ENCODE peak calls at places on chromosomes 2 and 18, in five cellular contexts. K, R, N, E and M are unnamed samples.
A peak's percentile ranks its signal among the peaks of the same experiment; 100 is the strongest.

GRCh38 chr2:38013158-38013752 is 62.7 kb downstream of the CYP1B1 start:
- DNase-seq in K (no peak), R (no peak), N (no peak), E (peak; percentile 73), M (no peak)

GRCh38 chr2:198314559-198315153 is 510.3 kb downstream of the PLCL1 start:
- DNase-seq in K (peak; percentile 59), R (peak; percentile 71), N (peak; percentile 56), E (peak; percentile 53), M (peak; percentile 50)

GRCh38 chr2:33275689-33276444 is 200.6 kb upstream of the RASGRP3 start:
- DNase-seq in K (peak; percentile 80), R (no peak), N (peak; percentile 94), E (peak; percentile 97), M (no peak)

GRCh38 chr18:10015941-10016819 is 102.4 kb downstream of the VAPA start:
- DNase-seq in K (peak; percentile 47), R (no peak), N (no peak), E (peak; percentile 96), M (no peak)

GRCh38 chr2:98127229-98127989 is 40.4 kb downstream of the VWA3B start:
- DNase-seq in K (no peak), R (no peak), N (no peak), E (no peak), M (no peak)

GRCh38 chr2:207416936-207417718 is 112.6 kb upstream of the CREB1 start:
- DNase-seq in K (no peak), R (no peak), N (no peak), E (peak; percentile 61), M (no peak)

GRCh38 chr2:84526562-84526961 is 10.3 kb downstream of the DNAH6 start:
- DNase-seq in K (no peak), R (no peak), N (no peak), E (peak; percentile 9), M (no peak)

GRCh38 chr2:17614174-17614573 is 73.7 kb downstream of the VSNL1 start:
- DNase-seq in K (no peak), R (no peak), N (no peak), E (no peak), M (no peak)

GRCh38 chr2:69082430-69082997 is 69.5 kb downstream of the ANTXR1 start:
- DNase-seq in K (peak; percentile 87), R (no peak), N (peak; percentile 97), E (peak; percentile 77), M (no peak)

GRCh38 chr2:56449449-56449860 is 265.7 kb downstream of the CCDC85A start:
- DNase-seq in K (no peak), R (peak; percentile 45), N (peak; percentile 26), E (no peak), M (peak; percentile 20)

GRCh38 chr18:29154196-29154757 is 977.3 kb upstream of the CDH2 start:
- DNase-seq in K (no peak), R (no peak), N (peak; percentile 36), E (peak; percentile 82), M (no peak)
- H3K4me2 ChIP-seq in K (peak overlapping the region; percentile 67), R (no peak overlapping the region), N (peak overlapping the region; percentile 66), E (peak overlapping the region; percentile 45), M (no peak overlapping the region)

GRCh38 chr2:44172576-44172975 is 3.9 kb downstream of the PPM1B start:
- DNase-seq in K (no peak), R (no peak), N (no peak), E (no peak), M (no peak)
- H3K4me2 ChIP-seq in K (no peak overlapping the region), R (no peak overlapping the region), N (peak overlapping the region; percentile 84), E (no peak overlapping the region), M (no peak overlapping the region)

DNA sequence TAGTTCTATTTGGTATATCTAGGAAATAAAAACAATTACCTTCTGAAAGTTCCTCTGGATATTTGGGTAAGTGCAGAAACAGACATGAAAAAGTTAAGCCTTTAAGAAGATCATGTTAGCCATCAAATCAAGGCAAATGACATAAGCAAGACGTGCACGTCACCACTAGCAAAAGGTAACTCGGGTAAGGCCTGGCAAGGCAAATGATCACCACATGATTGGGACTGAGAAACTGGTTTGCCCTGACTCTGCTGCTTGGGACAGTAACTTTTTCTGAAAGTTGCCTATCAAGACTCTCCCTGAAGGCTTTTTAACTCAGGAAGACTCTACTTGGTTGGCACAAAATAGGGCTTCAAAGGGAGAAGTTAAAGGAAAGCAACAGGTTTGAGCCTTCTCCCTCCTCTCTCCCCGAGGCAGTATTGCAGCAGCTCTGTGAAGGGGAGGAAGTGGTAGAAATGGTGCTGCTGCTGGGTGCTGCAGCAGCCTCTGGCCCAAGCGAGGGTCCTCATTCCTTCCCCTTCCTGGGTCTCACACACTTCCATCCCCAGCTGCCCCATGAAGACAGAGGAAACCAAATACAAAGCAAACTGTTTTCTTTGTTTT is 17.1 kb upstream of the TMEM237 start:
- DNase-seq in K (no peak), R (no peak), N (no peak), E (no peak), M (no peak)
- H3K4me2 ChIP-seq in K (no peak overlapping the region), R (no peak overlapping the region), N (no peak overlapping the region), E (no peak overlapping the region), M (no peak overlapping the region)

DNA sequence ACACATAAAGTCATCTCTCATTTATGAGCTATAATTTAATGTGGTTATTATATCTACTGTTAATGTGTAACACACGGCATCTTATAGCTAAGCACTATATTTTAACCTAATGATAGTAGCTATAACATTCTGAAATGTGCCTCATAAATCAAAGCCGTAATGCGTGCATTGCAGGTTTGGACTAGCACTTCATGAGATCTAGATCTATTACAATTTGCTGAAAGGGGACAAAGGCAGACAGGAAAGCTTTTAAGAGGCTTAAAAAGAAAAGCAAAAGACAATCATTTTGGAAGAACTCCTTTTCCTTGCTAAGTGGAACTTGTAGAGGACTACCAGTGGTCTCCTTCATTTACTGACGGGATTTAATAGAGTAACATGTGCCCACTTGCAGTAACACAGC is 213.1 kb downstream of the NBAS start:
- DNase-seq in K (no peak), R (peak; percentile 3), N (no peak), E (no peak), M (no peak)
- H3K4me2 ChIP-seq in K (no peak overlapping the region), R (no peak overlapping the region), N (no peak overlapping the region), E (no peak overlapping the region), M (no peak overlapping the region)

GRCh38 chr2:47193607-47194006 is 38.5 kb upstream of the STPG4 start:
- DNase-seq in K (no peak), R (no peak), N (no peak), E (no peak), M (no peak)
- H3K4me2 ChIP-seq in K (no peak overlapping the region), R (peak overlapping the region; percentile 39), N (peak overlapping the region; percentile 81), E (peak overlapping the region; percentile 75), M (no peak overlapping the region)

DNA sequence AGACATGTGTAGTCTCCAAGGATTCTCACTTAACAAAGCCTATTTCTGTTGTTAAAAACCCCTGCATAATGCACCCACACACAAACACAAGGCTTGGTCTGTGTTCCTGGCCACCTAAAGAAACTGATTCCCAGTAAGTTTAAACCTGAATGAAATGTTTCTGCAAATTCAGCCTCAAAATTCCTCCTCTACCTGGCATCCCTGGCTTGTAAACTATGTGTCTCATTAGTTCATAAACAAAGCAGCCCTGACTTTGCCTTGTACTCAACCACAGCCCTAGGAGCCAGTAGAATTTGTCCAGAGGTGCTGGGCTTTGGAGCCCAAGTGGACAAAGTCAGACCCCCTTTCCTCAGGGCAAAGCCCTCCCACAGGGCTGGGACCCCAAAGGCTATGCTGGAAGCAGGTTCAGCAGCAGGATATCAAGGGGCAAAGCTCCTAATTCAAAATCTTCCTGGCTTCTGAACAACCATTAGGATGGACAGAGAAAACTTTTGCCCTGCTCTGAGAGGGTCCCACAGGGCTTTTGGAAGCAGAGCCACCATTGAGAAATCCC is 2.6 kb upstream of the HOXD13 start:
- DNase-seq in K (no peak), R (no peak), N (no peak), E (no peak), M (no peak)
- H3K4me2 ChIP-seq in K (no peak overlapping the region), R (no peak overlapping the region), N (no peak overlapping the region), E (no peak overlapping the region), M (no peak overlapping the region)

DNA sequence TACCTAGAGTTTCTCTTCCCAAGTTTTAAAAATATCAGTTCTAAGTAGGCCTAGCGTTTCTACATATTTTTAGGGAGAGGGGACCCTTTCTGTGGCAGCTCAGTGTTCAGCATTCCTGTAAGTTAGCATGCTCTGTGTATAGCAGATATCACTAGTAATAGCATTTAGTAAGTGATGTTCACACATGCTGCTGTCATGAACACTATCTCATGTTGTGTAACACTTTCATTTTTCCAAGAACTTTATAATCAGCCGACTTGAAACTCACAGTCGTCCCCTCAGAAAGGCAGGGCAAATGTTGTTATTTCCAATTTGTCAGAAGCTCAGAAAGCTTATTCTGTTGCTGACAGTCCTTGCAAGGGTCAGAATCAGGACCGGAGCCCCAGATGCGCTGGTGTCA is 267.7 kb downstream of the ALPK2 start:
- DNase-seq in K (no peak), R (no peak), N (no peak), E (no peak), M (no peak)
- H3K4me2 ChIP-seq in K (no peak overlapping the region), R (no peak overlapping the region), N (peak overlapping the region; percentile 79), E (peak overlapping the region; percentile 79), M (no peak overlapping the region)